ENCODE peak calls at places on chromosome 1, in seven cellular contexts. A, H, S, O, B, P and C are unnamed samples.

GRCh38 chr1:168365719-168366474 is 85.2 kb downstream of the TBX19 start:
- DNase-seq in A (no peak), H (no peak), S (no peak), O (peak; percentile 4), B (no peak), P (no peak), C (no peak)

GRCh38 chr1:114342376-114342775 is 168.6 kb downstream of the TRIM33 start:
- DNase-seq in A (no peak), H (no peak), S (no peak), O (no peak), B (no peak), P (peak; percentile 76), C (no peak)

GRCh38 chr1:7430646-7431045 is 340.4 kb upstream of the VAMP3 start:
- DNase-seq in A (no peak), H (no peak), S (no peak), O (no peak), B (no peak), P (no peak), C (no peak)

GRCh38 chr1:192477630-192478029 is 97.9 kb upstream of the RGS1 start:
- DNase-seq in A (no peak), H (no peak), S (peak; percentile 78), O (peak; percentile 58), B (no peak), P (no peak), C (no peak)

GRCh38 chr1:28986296-28986910 is 72.0 kb downstream of the EPB41 start:
- DNase-seq in A (no peak), H (no peak), S (no peak), O (peak; percentile 51), B (no peak), P (no peak), C (no peak)

GRCh38 chr1:1304331-1305299 is 3.1 kb downstream of the ACAP3 start:
- DNase-seq in A (peak; percentile 55), H (peak; percentile 93), S (peak; percentile 77), O (no peak), B (peak; percentile 68), P (no peak), C (peak; percentile 60)

GRCh38 chr1:160978510-160978927 is 23.9 kb upstream of the ITLN2 start:
- DNase-seq in A (peak; percentile 85), H (no peak), S (no peak), O (no peak), B (no peak), P (no peak), C (no peak)

GRCh38 chr1:205542367-205542766 is 37.9 kb downstream of the CDK18 start:
- DNase-seq in A (peak; percentile 7), H (no peak), S (no peak), O (no peak), B (no peak), P (no peak), C (no peak)

GRCh38 chr1:177209357-177209756 is 38.6 kb downstream of the BRINP2 start:
- DNase-seq in A (peak; percentile 27), H (peak; percentile 83), S (peak; percentile 100), O (no peak), B (peak; percentile 18), P (no peak), C (peak; percentile 99)

GRCh38 chr1:116666747-116667576 is 571 bp downstream of the IGSF3 start:
- DNase-seq in A (no peak), H (no peak), S (no peak), O (no peak), B (no peak), P (no peak), C (no peak)

GRCh38 chr1:7424352-7424890 is 346.7 kb upstream of the VAMP3 start:
- DNase-seq in A (peak; percentile 56), H (peak; percentile 52), S (no peak), O (no peak), B (no peak), P (no peak), C (no peak)

GRCh38 chr1:225847610-225848009 is 34.6 kb downstream of the TMEM63A start:
- DNase-seq in A (peak; percentile 80), H (no peak), S (no peak), O (no peak), B (no peak), P (no peak), C (no peak)

GRCh38 chr1:223001653-223002634 is 141.1 kb downstream of the TLR5 start:
- DNase-seq in A (no peak), H (no peak), S (peak; percentile 60), O (no peak), B (no peak), P (no peak), C (no peak)

GRCh38 chr1:92820024-92820423 is 11.8 kb upstream of the RPL5 start:
- DNase-seq in A (no peak), H (no peak), S (peak; percentile 47), O (no peak), B (no peak), P (no peak), C (no peak)

GRCh38 chr1:67270569-67270968 is 37.1 kb upstream of the IL12RB2 start:
- DNase-seq in A (no peak), H (no peak), S (no peak), O (no peak), B (no peak), P (no peak), C (no peak)

GRCh38 chr1:242189591-242189990 is 190.7 kb upstream of the MAP1LC3C start:
- DNase-seq in A (no peak), H (no peak), S (no peak), O (no peak), B (no peak), P (no peak), C (no peak)

GRCh38 chr1:204262506-204263239 is 48.9 kb upstream of the GOLT1A start:
- DNase-seq in A (no peak), H (peak; percentile 39), S (no peak), O (no peak), B (no peak), P (no peak), C (no peak)

GRCh38 chr1:65509912-65510680 is 89.6 kb downstream of the LEPR start:
- DNase-seq in A (no peak), H (no peak), S (peak; percentile 57), O (no peak), B (no peak), P (no peak), C (peak; percentile 63)

GRCh38 chr1:43577647-43578542 is 47.2 kb downstream of the PTPRF start:
- DNase-seq in A (no peak), H (no peak), S (no peak), O (no peak), B (no peak), P (no peak), C (no peak)

GRCh38 chr1:6108937-6109636 is 63.4 kb downstream of the KCNAB2 start:
- DNase-seq in A (no peak), H (peak; percentile 68), S (peak; percentile 51), O (peak; percentile 43), B (no peak), P (no peak), C (no peak)

GRCh38 chr1:43165765-43166164 is 6.3 kb downstream of the EBNA1BP2 start:
- DNase-seq in A (no peak), H (no peak), S (no peak), O (no peak), B (no peak), P (no peak), C (no peak)

GRCh38 chr1:111814642-111815041 is 58.9 kb downstream of the DDX20 start:
- DNase-seq in A (no peak), H (no peak), S (no peak), O (no peak), B (no peak), P (no peak), C (no peak)

GRCh38 chr1:111812306-111812705 is 56.6 kb downstream of the DDX20 start:
- DNase-seq in A (no peak), H (no peak), S (no peak), O (no peak), B (no peak), P (no peak), C (no peak)

GRCh38 chr1:111814305-111814628 is 58.6 kb downstream of the DDX20 start:
- DNase-seq in A (no peak), H (no peak), S (no peak), O (no peak), B (no peak), P (no peak), C (no peak)

GRCh38 chr1:111813440-111814304 is 58.0 kb downstream of the DDX20 start:
- DNase-seq in A (no peak), H (no peak), S (no peak), O (peak; percentile 32), B (no peak), P (no peak), C (no peak)

GRCh38 chr1:111811891-111812290 is 56.2 kb downstream of the DDX20 start:
- DNase-seq in A (no peak), H (no peak), S (no peak), O (no peak), B (no peak), P (no peak), C (no peak)
- H3K4me3 ChIP-seq in A (no peak overlapping the region), H (no peak overlapping the region), S (no peak overlapping the region), O (no peak overlapping the region), B (no peak overlapping the region), P (no peak overlapping the region), C (no peak overlapping the region)

GRCh38 chr1:94234615-94235014 is 2.8 kb downstream of the ARHGAP29 start:
- DNase-seq in A (no peak), H (no peak), S (no peak), O (no peak), B (no peak), P (no peak), C (no peak)
- H3K4me3 ChIP-seq in A (no peak overlapping the region), H (peak overlapping the region; percentile 98), S (peak overlapping the region; percentile 89), O (no peak overlapping the region), B (no peak overlapping the region), P (no peak overlapping the region), C (peak overlapping the region; percentile 80)

DNA sequence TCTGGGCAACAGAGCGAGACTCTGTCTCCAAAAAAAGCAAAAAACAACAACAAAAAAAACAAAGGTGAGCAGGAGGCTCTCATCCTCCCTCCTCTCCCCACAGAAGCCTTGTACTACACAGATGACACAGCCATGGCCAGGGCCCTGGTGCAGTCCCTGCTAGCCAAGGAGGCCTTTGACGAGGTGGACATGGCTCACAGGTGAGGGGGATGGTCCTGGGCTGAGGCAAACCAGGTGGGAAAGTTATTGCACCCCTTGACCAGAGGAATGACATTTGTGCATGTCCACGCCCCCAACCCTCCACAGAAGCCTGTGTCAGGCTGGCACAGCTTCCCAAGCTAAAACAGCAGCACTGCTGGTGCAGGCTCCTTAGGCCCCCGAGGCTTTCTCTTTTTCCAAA is 2.4 kb downstream of the ADPRS start:
- DNase-seq in A (no peak), H (no peak), S (no peak), O (no peak), B (no peak), P (no peak), C (no peak)
- H3K4me3 ChIP-seq in A (no peak overlapping the region), H (no peak overlapping the region), S (no peak overlapping the region), O (no peak overlapping the region), B (no peak overlapping the region), P (no peak overlapping the region), C (no peak overlapping the region)

GRCh38 chr1:3000214-3000613 is 21.1 kb upstream of the ACTRT2 start:
- DNase-seq in A (peak; percentile 4), H (no peak), S (no peak), O (no peak), B (no peak), P (no peak), C (no peak)

GRCh38 chr1:2999138-2999537 is 22.1 kb upstream of the ACTRT2 start:
- DNase-seq in A (no peak), H (no peak), S (no peak), O (no peak), B (no peak), P (no peak), C (no peak)

GRCh38 chr1:3000671-3001470 is 20.4 kb upstream of the ACTRT2 start:
- DNase-seq in A (no peak), H (no peak), S (no peak), O (no peak), B (no peak), P (no peak), C (no peak)

GRCh38 chr1:2999571-2999970 is 21.7 kb upstream of the ACTRT2 start:
- DNase-seq in A (peak; percentile 1), H (peak; percentile 52), S (no peak), O (no peak), B (no peak), P (no peak), C (no peak)

GRCh38 chr1:2998503-2999100 is 22.7 kb upstream of the ACTRT2 start:
- DNase-seq in A (no peak), H (no peak), S (no peak), O (no peak), B (no peak), P (no peak), C (no peak)
- H3K4me3 ChIP-seq in A (no peak overlapping the region), H (no peak overlapping the region), S (no peak overlapping the region), O (no peak overlapping the region), B (no peak overlapping the region), P (no peak overlapping the region), C (no peak overlapping the region)